ENCODE peak calls at places on chromosome 2, in five cellular contexts. N, U, D, Z and V are unnamed samples.

GRCh38 chr2:17857016-17857415 is 21.5 kb upstream of the KCNS3 start:
- DNase-seq in N (no peak), U (peak; percentile 16), D (no peak), Z (peak; percentile 49), V (peak; percentile 65)

GRCh38 chr2:47221039-47221438 is 65.9 kb upstream of the STPG4 start:
- DNase-seq in N (no peak), U (peak; percentile 91), D (peak; percentile 42), Z (peak; percentile 48), V (no peak)

GRCh38 chr2:85134255-85135065 is 1.3 kb downstream of the TCF7L1 start:
- DNase-seq in N (no peak), U (peak; percentile 35), D (peak; percentile 53), Z (peak; percentile 28), V (no peak)

GRCh38 chr2:143936758-143937562 is 583.0 kb downstream of the ZEB2 start:
- DNase-seq in N (no peak), U (peak; percentile 40), D (peak; percentile 49), Z (no peak), V (no peak)

GRCh38 chr2:235291464-235291863 is 202.4 kb upstream of the AGAP1 start:
- DNase-seq in N (no peak), U (no peak), D (no peak), Z (peak; percentile 25), V (no peak)

GRCh38 chr2:217743980-217744761 is 258.6 kb downstream of the TNS1 start:
- DNase-seq in N (no peak), U (no peak), D (peak; percentile 17), Z (no peak), V (no peak)

GRCh38 chr2:16226942-16227664 is 286.8 kb downstream of the MYCN start:
- DNase-seq in N (no peak), U (no peak), D (no peak), Z (no peak), V (no peak)

GRCh38 chr2:216596234-216596985 is 36.8 kb upstream of the IGFBP2 start:
- DNase-seq in N (no peak), U (peak; percentile 51), D (peak; percentile 84), Z (peak; percentile 25), V (no peak)

GRCh38 chr2:98892871-98893270 is 43.2 kb downstream of the CRACDL start:
- DNase-seq in N (no peak), U (no peak), D (no peak), Z (no peak), V (no peak)

GRCh38 chr2:12861344-12861942 is 144.7 kb downstream of the TRIB2 start:
- DNase-seq in N (no peak), U (peak; percentile 44), D (peak; percentile 39), Z (peak; percentile 28), V (peak; percentile 43)

GRCh38 chr2:170817247-170817998 is 736 bp downstream of the GAD1 start:
- DNase-seq in N (no peak), U (peak; percentile 29), D (peak; percentile 27), Z (peak; percentile 34), V (peak; percentile 25)

GRCh38 chr2:241814571-241815476 is 5.8 kb downstream of the NEU4 start:
- DNase-seq in N (no peak), U (no peak), D (no peak), Z (no peak), V (no peak)

GRCh38 chr2:153939124-153939796 is 67.5 kb downstream of the GALNT13 start:
- DNase-seq in N (no peak), U (no peak), D (no peak), Z (peak; percentile 39), V (peak; percentile 9)

GRCh38 chr2:231877533-231878456 is 48.4 kb downstream of the NPPC start:
- DNase-seq in N (peak; percentile 32), U (peak; percentile 36), D (no peak), Z (peak; percentile 12), V (peak; percentile 75)

GRCh38 chr2:222000326-222000725 is 298.5 kb downstream of the PAX3 start:
- DNase-seq in N (peak; percentile 36), U (peak; percentile 98), D (peak; percentile 86), Z (peak; percentile 79), V (peak; percentile 100)

GRCh38 chr2:15762449-15762848 is 170.8 kb downstream of the DDX1 start:
- DNase-seq in N (no peak), U (no peak), D (no peak), Z (no peak), V (no peak)

GRCh38 chr2:213934560-213934959 is 476.3 kb upstream of the VWC2L start:
- DNase-seq in N (no peak), U (peak; percentile 1), D (peak; percentile 9), Z (peak; percentile 62), V (no peak)

GRCh38 chr2:202164409-202164808 is 74.0 kb downstream of the SUMO1 start:
- DNase-seq in N (no peak), U (no peak), D (no peak), Z (no peak), V (no peak)

GRCh38 chr2:159462201-159462785 is 154.1 kb downstream of the BAZ2B start:
- DNase-seq in N (no peak), U (no peak), D (no peak), Z (no peak), V (no peak)

GRCh38 chr2:233443511-233444183 is 89.4 kb downstream of the DGKD start:
- DNase-seq in N (peak; percentile 32), U (peak; percentile 52), D (peak; percentile 86), Z (peak; percentile 84), V (peak; percentile 70)

GRCh38 chr2:47568164-47568861 is 165.4 kb downstream of the MSH2 start:
- DNase-seq in N (no peak), U (no peak), D (no peak), Z (no peak), V (no peak)

GRCh38 chr2:159010340-159010739 is 41.9 kb downstream of the TANC1 start:
- DNase-seq in N (no peak), U (peak; percentile 77), D (peak; percentile 60), Z (peak; percentile 71), V (no peak)

GRCh38 chr2:42105330-42106256 is 57.8 kb downstream of the PKDCC start:
- DNase-seq in N (no peak), U (no peak), D (peak; percentile 28), Z (no peak), V (no peak)

GRCh38 chr2:160397530-160397865 is 96.1 kb downstream of the RBMS1 start:
- DNase-seq in N (no peak), U (peak; percentile 61), D (no peak), Z (peak; percentile 58), V (no peak)

GRCh38 chr2:178277741-178278197 is 83.5 kb downstream of the OSBPL6 start:
- DNase-seq in N (no peak), U (peak; percentile 45), D (peak; percentile 15), Z (no peak), V (no peak)

GRCh38 chr2:236177967-236178909 is 10.1 kb upstream of the GBX2 start:
- DNase-seq in N (no peak), U (peak; percentile 26), D (peak; percentile 47), Z (peak; percentile 80), V (peak; percentile 87)

GRCh38 chr2:8569332-8569930 is 112.4 kb upstream of the ID2 start:
- DNase-seq in N (no peak), U (no peak), D (no peak), Z (no peak), V (no peak)

GRCh38 chr2:223786943-223787342 is 50.4 kb downstream of the AP1S3 start:
- DNase-seq in N (no peak), U (no peak), D (no peak), Z (no peak), V (no peak)

GRCh38 chr2:240767341-240767740 is 52.7 kb downstream of the KIF1A start:
- DNase-seq in N (no peak), U (no peak), D (no peak), Z (no peak), V (no peak)

GRCh38 chr2:96773922-96774321 is 13.2 kb downstream of the CNNM4 start:
- DNase-seq in N (no peak), U (no peak), D (no peak), Z (no peak), V (no peak)

GRCh38 chr2:11784747-11785610 is 38.5 kb downstream of the LPIN1 start:
- DNase-seq in N (no peak), U (peak; percentile 46), D (peak; percentile 43), Z (peak; percentile 29), V (no peak)

DNA sequence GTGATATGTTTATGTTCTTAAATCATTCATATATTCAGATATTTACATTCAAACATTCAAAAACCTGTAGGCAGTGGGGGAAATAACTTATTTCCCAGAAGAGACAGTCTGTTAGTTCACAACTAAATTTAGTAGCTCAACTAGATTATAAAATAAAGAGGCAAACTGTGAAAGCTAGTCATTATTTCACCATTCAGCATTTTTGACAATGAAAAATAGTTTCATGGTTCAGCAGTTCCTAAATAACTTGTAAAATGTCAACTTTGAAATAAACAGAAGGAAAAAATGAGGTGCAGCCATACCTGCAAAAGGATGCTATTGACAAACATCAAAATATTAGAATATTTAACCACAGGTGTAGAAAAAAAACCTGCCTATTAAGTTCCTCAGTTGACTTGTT is 195.1 kb upstream of the SIX3 start:
- DNase-seq in N (no peak), U (no peak), D (no peak), Z (no peak), V (no peak)
- TF ChIP-seq EZH2 in N (no peak), U (no peak), D (no peak), Z (no peak), V (no peak)

GRCh38 chr2:135985018-135985825 is at the start of gene DARS1:
- DNase-seq in N (peak; percentile 62), U (peak; percentile 81), D (peak; percentile 96), Z (peak; percentile 92), V (peak; percentile 85)
- H3K4me1 ChIP-seq in N (peaks cover 12% of the 10 kb centered on the region), U (peaks cover 11% of the 10 kb centered on the region), D (no peaks in the 10 kb centered on the region), Z (peaks cover 19% of the 10 kb centered on the region), V (peaks cover 15% of the 10 kb centered on the region)

DNA sequence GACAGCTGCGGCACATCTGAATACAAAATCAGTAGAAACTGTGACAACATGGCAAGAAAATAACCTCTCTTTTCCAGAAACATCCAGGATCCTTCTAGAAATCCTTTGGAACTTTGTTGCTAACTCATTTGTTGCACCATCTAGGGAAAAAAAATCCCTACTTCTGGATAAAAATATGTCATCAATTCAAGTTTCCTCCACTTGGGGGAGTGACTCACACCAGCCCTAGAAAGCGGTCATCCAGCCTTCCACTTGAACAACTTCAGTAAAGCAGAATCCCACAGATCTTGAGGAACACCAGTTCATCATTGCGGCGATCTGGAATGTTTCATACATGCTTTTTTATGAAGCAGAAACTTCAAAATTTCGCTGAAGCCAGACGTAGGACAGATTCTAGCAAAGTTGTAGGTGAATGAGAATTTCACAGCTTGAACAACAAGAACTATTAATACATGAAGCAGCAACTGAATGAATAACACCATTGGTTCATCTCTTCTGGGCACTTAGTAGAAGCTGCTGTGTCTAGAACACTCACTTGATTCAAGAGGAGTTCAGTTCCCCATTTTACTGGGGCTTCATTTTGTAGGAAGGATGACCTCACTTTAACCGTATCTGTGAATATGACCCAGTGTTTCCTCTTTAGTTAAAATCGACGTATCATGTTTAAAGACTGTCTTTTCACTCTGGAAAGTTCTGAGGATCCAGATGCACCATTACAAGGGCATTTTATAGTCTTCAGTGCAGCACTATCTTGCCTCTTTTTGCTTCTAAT is 48.0 kb downstream of the LRRTM1 start:
- DNase-seq in N (no peak), U (no peak), D (peak; percentile 33), Z (peak; percentile 27), V (no peak)
- TF ChIP-seq CTCF in N (no peak), U (peak; percentile 33), D (peak; percentile 44), Z (peak; percentile 51), V (peak; percentile 55)

GRCh38 chr2:118310016-118310877 is 222.0 kb downstream of the INSIG2 start:
- DNase-seq in N (no peak), U (peak; percentile 38), D (peak; percentile 53), Z (no peak), V (no peak)
- TF ChIP-seq EZH2 in N (no peak), U (no peak), D (no peak), Z (no peak), V (no peak)

GRCh38 chr2:145200307-145200706 is 680.4 kb upstream of the ZEB2 start:
- DNase-seq in N (no peak), U (peak; percentile 34), D (no peak), Z (no peak), V (no peak)
- H3K4me1 ChIP-seq in N (no peaks in the 10 kb centered on the region), U (no peaks in the 10 kb centered on the region), D (no peaks in the 10 kb centered on the region), Z (no peaks in the 10 kb centered on the region), V (no peaks in the 10 kb centered on the region)

GRCh38 chr2:237743561-237744269 is 54.9 kb upstream of the RBM44 start:
- DNase-seq in N (no peak), U (no peak), D (no peak), Z (peak; percentile 84), V (peak; percentile 96)
- TF ChIP-seq CTCF in N (peak; percentile 14), U (peak; percentile 41), D (peak; percentile 15), Z (peak; percentile 50), V (peak; percentile 46)